ENCODE peak calls at places on chromosome 21, in four cellular contexts. M is SK-N-SH, C is H1, O is GM12878. U is an unnamed sample.

GRCh38 chr21:42521805-42522204 is 8.2 kb downstream of the SLC37A1 start:
- DNase-seq in C (no peak), M (no peak), O (no peak), U (no peak)

GRCh38 chr21:32494946-32495703 is 82.6 kb downstream of the EVA1C start:
- DNase-seq in C (no peak), O (no peak), M (no peak), U (no peak)

GRCh38 chr21:46622226-46622625 is 13.2 kb upstream of the PRMT2 start:
- DNase-seq in O (no peak), M (no peak), C (no peak), U (no peak)

GRCh38 chr21:38306833-38307232 is 50.0 kb downstream of the KCNJ15 start:
- DNase-seq in M (no peak), C (no peak), O (no peak), U (no peak)

GRCh38 chr21:30962013-30962412 is 76.3 kb downstream of the KRTAP19-8 start:
- DNase-seq in M (no peak), C (no peak), O (no peak), U (no peak)

GRCh38 chr21:30629173-30629572 is 5.8 kb upstream of the KRTAP20-2 start:
- DNase-seq in C (no peak), M (no peak), O (no peak), U (no peak)

GRCh38 chr21:41932576-41933258 is 21.1 kb downstream of the C2CD2 start:
- DNase-seq in M (peak; percentile 75), O (no peak), C (no peak), U (peak; percentile 73)

GRCh38 chr21:25862596-25862995 is 127.8 kb downstream of the GABPA start:
- DNase-seq in M (no peak), C (no peak), O (no peak), U (peak; percentile 40)

GRCh38 chr21:33254766-33255165 is 11.4 kb upstream of the IL10RB start:
- DNase-seq in M (no peak), O (no peak), C (no peak), U (no peak)

GRCh38 chr21:33042812-33043211 is 17.1 kb downstream of the OLIG2 start:
- DNase-seq in M (no peak), O (no peak), C (no peak), U (no peak)

GRCh38 chr21:29423051-29423450 is 124.3 kb downstream of the BACH1 start:
- DNase-seq in O (no peak), C (no peak), M (no peak), U (no peak)

GRCh38 chr21:26106562-26106961 is 64.0 kb downstream of the APP start:
- DNase-seq in C (no peak), O (no peak), M (no peak), U (no peak)

GRCh38 chr21:26070822-26071425 is 99.6 kb downstream of the APP start:
- DNase-seq in C (no peak), O (no peak), M (peak; percentile 28), U (no peak)

GRCh38 chr21:41581592-41582228 is 73.8 kb upstream of the TMPRSS2 start:
- DNase-seq in C (peak; percentile 39), M (no peak), O (no peak), U (no peak)

GRCh38 chr21:28991861-28992525 is 684 bp downstream of the LTN1 start:
- DNase-seq in C (no peak), M (no peak), O (no peak), U (peak; percentile 40)

GRCh38 chr21:43716376-43717165 is 2.4 kb upstream of the PDXK start:
- DNase-seq in C (no peak), M (no peak), O (peak; percentile 79), U (no peak)

GRCh38 chr21:34091607-34092006 is 18.2 kb downstream of the MRPS6 start:
- DNase-seq in C (no peak), M (no peak), O (no peak), U (no peak)

GRCh38 chr21:36321325-36322082 is 1.5 kb downstream of the MORC3 start:
- DNase-seq in C (no peak), M (peak; percentile 63), O (no peak), U (peak; percentile 23)

GRCh38 chr21:44092201-44092600 is 15.0 kb upstream of the PWP2 start:
- DNase-seq in C (peak; percentile 32), O (no peak), M (no peak), U (no peak)

GRCh38 chr21:33543505-33544129 is 779 bp downstream of the SON start:
- DNase-seq in O (no peak), M (no peak), C (no peak), U (no peak)

GRCh38 chr21:29719561-29719960 is 220.2 kb downstream of the GRIK1 start:
- DNase-seq in M (peak; percentile 10), C (no peak), O (no peak), U (no peak)

GRCh38 chr21:43667191-43667904 is 8.0 kb downstream of the RRP1B start:
- DNase-seq in O (no peak), C (no peak), M (no peak), U (no peak)

GRCh38 chr21:25428537-25428936 is 178.7 kb downstream of the MRPL39 start:
- DNase-seq in C (no peak), O (no peak), M (no peak), U (no peak)

GRCh38 chr21:41319273-41319672 is 2.7 kb downstream of the FAM3B start:
- DNase-seq in M (no peak), C (no peak), O (no peak), U (no peak)

GRCh38 chr21:33036430-33037162 is 10.9 kb downstream of the OLIG2 start:
- DNase-seq in O (no peak), M (no peak), C (peak; percentile 49), U (no peak)

GRCh38 chr21:18812308-18812707 is 408.7 kb upstream of the TMPRSS15 start:
- DNase-seq in C (no peak), M (no peak), O (no peak), U (no peak)

GRCh38 chr21:30395731-30396130 is at the start of gene KRTAP13-1:
- DNase-seq in O (no peak), C (no peak), M (no peak), U (no peak)

GRCh38 chr21:42997053-42997452 is 22.7 kb downstream of the PKNOX1 start:
- DNase-seq in C (no peak), O (no peak), M (no peak), U (no peak)

GRCh38 chr21:42461881-42462877 is 33.8 kb downstream of the RSPH1 start:
- DNase-seq in M (no peak), C (no peak), O (no peak), U (peak; percentile 20)

GRCh38 chr21:42423197-42423675 is 19.5 kb downstream of the UBASH3A start:
- DNase-seq in O (peak; percentile 79), M (no peak), C (no peak), U (no peak)

GRCh38 chr21:28548291-28548690 is 444.4 kb downstream of the LTN1 start:
- DNase-seq in C (no peak), O (no peak), M (no peak), U (no peak)

GRCh38 chr21:38853421-38853919 is 47.7 kb downstream of the ETS2 start:
- DNase-seq in O (no peak), M (no peak), C (peak; percentile 37), U (peak; percentile 65)

GRCh38 chr21:36316872-36317484 is 3.0 kb upstream of the MORC3 start:
- DNase-seq in O (no peak), C (no peak), M (no peak), U (no peak)

GRCh38 chr21:29196021-29196663 is 65.7 kb downstream of the MAP3K7CL start:
- DNase-seq in M (peak; percentile 16), C (no peak), O (peak; percentile 90), U (peak; percentile 77)

GRCh38 chr21:17048974-17049373 is 463.9 kb upstream of the CXADR start:
- DNase-seq in M (no peak), O (no peak), C (no peak), U (no peak)
- TF ChIP-seq TAF1 in M (no peak), O (no peak), C (no peak), U (no peak)

GRCh38 chr21:40120944-40121575 is 253.8 kb downstream of the PCP4 start:
- DNase-seq in C (no peak), M (peak; percentile 40), O (no peak), U (peak; percentile 36)
- TF ChIP-seq RFX5 in C (no peak), M (no peak), O (no peak), U (no peak)

GRCh38 chr21:45364464-45365185 is 40.3 kb upstream of the COL18A1 start:
- DNase-seq in O (no peak), M (no peak), C (no peak), U (no peak)
- TF ChIP-seq NRF1 in O (no peak), M (no peak), C (no peak), U (no peak)

GRCh38 chr21:14482165-14482564 is 64.0 kb downstream of the SAMSN1 start:
- DNase-seq in O (no peak), C (no peak), M (no peak), U (no peak)
- TF ChIP-seq TAF1 in O (no peak), C (no peak), M (no peak), U (no peak)

DNA sequence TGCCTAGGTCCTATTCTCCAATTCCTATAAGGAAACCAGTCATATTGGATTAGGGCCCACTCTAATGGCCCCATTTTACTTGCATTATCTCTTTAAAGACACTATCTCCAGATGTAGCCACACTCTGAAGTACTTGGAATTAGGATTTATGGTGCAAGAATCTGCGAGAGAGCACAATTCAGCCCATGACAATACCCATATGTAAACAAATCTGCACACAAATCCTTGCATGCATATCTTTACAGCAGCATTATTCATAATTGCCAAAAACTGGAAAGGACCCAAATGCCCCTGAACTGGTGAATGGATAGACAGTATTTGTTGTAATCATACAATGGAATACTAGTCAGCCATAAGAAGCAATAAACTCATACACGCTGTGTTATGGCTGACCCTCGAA is 229.8 kb upstream of the ADAMTS5 start:
- DNase-seq in M (no peak), O (no peak), C (no peak), U (no peak)
- TF ChIP-seq RFX5 in M (no peak), O (no peak), C (no peak), U (no peak)

DNA sequence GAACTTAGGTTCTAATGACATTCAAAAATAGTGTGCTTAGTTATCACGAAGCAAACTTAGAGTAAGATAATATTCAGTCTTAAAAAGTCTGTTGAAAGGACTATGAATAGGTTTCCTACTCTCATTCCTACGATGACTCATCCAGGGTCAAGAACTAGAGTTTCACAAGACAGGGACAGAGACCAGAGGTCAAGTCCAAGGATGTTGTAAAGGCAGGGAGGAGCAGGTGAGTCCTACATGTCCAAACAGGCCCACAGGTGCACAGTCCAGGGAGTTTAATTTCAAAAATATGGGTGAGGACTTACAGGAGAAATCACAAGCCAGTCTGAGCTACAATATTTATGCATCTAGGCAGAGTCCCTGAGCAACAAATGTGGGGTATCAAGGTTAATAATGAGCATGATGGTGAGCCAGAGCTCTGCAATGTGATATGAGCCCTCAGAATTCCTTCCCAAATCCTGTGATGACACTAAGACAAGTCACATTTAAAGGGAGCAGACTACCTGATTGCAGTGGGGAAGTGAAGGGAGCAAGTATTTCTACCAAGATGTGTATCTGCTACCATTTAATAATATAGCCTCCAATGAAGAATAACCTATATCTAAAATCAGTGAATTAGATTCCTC is 100.0 kb upstream of the NRIP1 start:
- DNase-seq in C (no peak), M (no peak), O (no peak), U (no peak)
- TF ChIP-seq NRF1 in C (no peak), M (no peak), O (no peak), U (no peak)

DNA sequence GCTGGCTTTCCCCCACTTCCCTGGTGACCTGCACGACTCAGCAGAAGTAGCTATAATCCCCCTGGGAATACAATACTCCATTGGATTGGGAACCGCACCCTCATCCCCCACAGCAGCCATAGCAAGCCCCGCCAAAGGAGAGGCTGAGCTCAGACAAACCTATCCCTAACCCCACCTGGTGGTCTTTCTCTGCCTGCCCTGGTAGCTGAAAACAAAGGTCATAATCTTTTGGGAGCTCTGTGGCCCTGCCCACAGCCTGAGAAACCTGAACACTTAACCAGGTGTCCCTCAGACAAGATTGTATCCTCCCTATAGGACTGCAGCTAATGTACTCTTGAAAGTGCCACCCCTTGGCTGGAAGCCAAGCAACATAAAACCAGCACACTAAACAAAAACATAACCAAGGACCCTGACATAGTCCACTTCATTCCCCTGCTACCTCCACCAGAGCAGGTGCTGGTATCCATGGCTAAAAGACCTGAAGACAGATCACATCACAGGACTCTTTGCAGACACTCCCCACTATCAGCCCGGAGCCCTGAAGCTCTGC is 71.6 kb upstream of the RUNX1 start:
- DNase-seq in O (no peak), M (no peak), C (no peak), U (no peak)
- TF ChIP-seq TAF1 in O (no peak), M (no peak), C (no peak), U (no peak)

U was measured in K562.